ENCODE peak calls at places on chromosomes 3 and 15, in six cellular contexts. H is K562, A is HCT116, O is GM12878, B is HEK293T, Y is HepG2. Z is an unnamed sample.

GRCh38 chr3:174618368-174618767 is 240.8 kb upstream of the NAALADL2 start:
- DNase-seq in A (no peak), H (no peak), O (no peak), Y (no peak), B (no peak), Z (no peak)

GRCh38 chr3:33717616-33717865 is 513 bp downstream of the CLASP2 start:
- DNase-seq in O (no peak), B (peak; percentile 70), A (peak; percentile 49), H (peak; percentile 78), Y (no peak), Z (peak; percentile 73)

GRCh38 chr15:39642011-39642640 is 61.2 kb downstream of the THBS1 start:
- DNase-seq in O (no peak), H (no peak), B (no peak), Y (no peak), A (no peak), Z (no peak)

GRCh38 chr3:178260887-178261286 is 275.3 kb upstream of the KCNMB2 start:
- DNase-seq in O (no peak), Y (no peak), B (no peak), H (peak; percentile 24), A (no peak), Z (no peak)

GRCh38 chr15:81516461-81516860 is 142.4 kb upstream of the TMC3 start:
- DNase-seq in O (no peak), H (no peak), Y (no peak), A (no peak), B (no peak), Z (no peak)

GRCh38 chr3:69444980-69445379 is 59.1 kb upstream of the FRMD4B start:
- DNase-seq in B (peak; percentile 27), Y (no peak), O (no peak), A (no peak), H (no peak), Z (no peak)

GRCh38 chr3:77329161-77329560 is 289.3 kb downstream of the ROBO2 start:
- DNase-seq in O (no peak), A (no peak), B (no peak), Y (no peak), H (no peak), Z (no peak)

GRCh38 chr3:178245385-178245778 is 290.9 kb upstream of the KCNMB2 start:
- DNase-seq in Y (no peak), H (no peak), A (no peak), B (no peak), O (no peak), Z (no peak)

GRCh38 chr3:72181231-72181630 is 396.3 kb upstream of the PROK2 start:
- DNase-seq in O (no peak), H (no peak), A (no peak), B (no peak), Y (no peak), Z (no peak)

GRCh38 chr3:150577854-150578253 is 25.3 kb upstream of the SELENOT start:
- DNase-seq in H (no peak), O (no peak), A (no peak), B (no peak), Y (no peak), Z (no peak)

GRCh38 chr3:108117245-108117644 is 26.4 kb upstream of the CD47 start:
- DNase-seq in A (no peak), B (no peak), H (no peak), O (no peak), Y (no peak), Z (no peak)

GRCh38 chr3:48215876-48216275 is 7.4 kb upstream of the CAMP start:
- DNase-seq in B (no peak), O (no peak), H (no peak), Y (no peak), A (no peak), Z (no peak)

GRCh38 chr15:99387769-99388168 is 136.5 kb downstream of the LRRC28 start:
- DNase-seq in O (no peak), B (no peak), Y (no peak), H (no peak), A (no peak), Z (no peak)

GRCh38 chr15:67543348-67543718 is 830 bp downstream of the MAP2K5 start:
- DNase-seq in B (peak; percentile 29), Y (no peak), O (no peak), A (no peak), H (no peak), Z (peak; percentile 14)

GRCh38 chr3:182241777-182242556 is 530.2 kb downstream of the SOX2 start:
- DNase-seq in Y (peak; percentile 9), A (no peak), H (no peak), B (no peak), O (no peak), Z (no peak)

GRCh38 chr15:40550381-40551037 is 14.3 kb downstream of the CCDC32 start:
- DNase-seq in A (no peak), O (peak; percentile 94), B (no peak), Y (no peak), H (no peak), Z (no peak)

GRCh38 chr3:172641291-172641690 is 69.6 kb downstream of the NCEH1 start:
- DNase-seq in Y (no peak), A (no peak), H (no peak), O (no peak), B (no peak), Z (no peak)

GRCh38 chr15:23074684-23075083 is 35.3 kb upstream of the TUBGCP5 start:
- DNase-seq in A (no peak), O (no peak), B (no peak), Y (no peak), H (no peak), Z (no peak)

DNA sequence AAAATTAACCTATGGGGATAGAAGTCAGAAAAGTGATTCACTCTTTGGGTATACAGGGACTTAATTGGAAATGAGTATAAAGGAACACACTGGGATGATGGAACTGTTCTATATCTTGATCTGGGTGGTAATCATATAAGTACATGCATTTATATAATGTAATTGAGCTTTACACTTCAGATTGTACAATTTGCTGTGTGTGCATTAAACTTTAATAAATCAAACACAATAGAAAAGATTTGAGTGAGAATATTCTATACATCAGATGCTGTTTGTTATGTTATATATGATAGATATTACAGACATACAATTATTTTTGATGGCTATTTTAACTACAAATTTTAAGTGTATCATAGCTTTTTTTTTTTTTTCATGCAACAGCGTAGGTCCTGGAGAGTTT is 860.2 kb upstream of the ARPP21 start:
- DNase-seq in H (no peak), B (no peak), A (no peak), O (no peak), Y (no peak), Z (no peak)
- TF ChIP-seq SP1 in H (no peak), B (no peak), A (no peak), O (no peak), Y (no peak), Z (no peak)

GRCh38 chr15:90866800-90867199 is 1.6 kb upstream of the FURIN start:
- DNase-seq in Y (no peak), H (no peak), B (no peak), O (no peak), A (no peak), Z (no peak)

GRCh38 chr15:90869140-90869541 is 753 bp downstream of the FURIN start:
- DNase-seq in A (no peak), B (no peak), O (no peak), H (no peak), Y (no peak), Z (no peak)

GRCh38 chr15:90869601-90870353 is 1.4 kb downstream of the FURIN start:
- DNase-seq in Y (no peak), O (no peak), A (peak; percentile 85), H (peak; percentile 73), B (no peak), Z (peak; percentile 69)

GRCh38 chr15:90866161-90866715 is 2.1 kb upstream of the FURIN start:
- DNase-seq in O (no peak), B (no peak), H (no peak), A (no peak), Y (no peak), Z (no peak)

DNA sequence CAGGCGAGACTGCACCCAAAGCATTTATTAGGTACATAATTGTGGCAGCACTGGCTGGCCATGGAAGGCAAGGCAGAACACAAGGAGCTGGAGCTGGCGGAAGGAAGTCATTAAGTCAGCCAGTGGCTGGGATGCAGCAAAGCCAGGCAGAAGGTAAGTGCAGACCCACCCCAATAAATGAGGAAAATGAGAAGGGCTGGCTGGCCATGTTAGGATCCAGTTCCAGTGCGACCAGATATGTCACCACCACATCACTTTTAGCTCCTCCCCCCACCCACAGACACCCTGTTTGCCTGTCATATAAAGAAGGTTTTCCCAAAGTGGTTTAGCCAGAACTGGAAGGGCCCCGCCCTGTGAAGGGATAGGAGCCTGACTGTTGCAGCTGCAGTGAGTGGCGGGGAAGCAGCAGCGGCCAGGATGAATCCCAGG is at the start of gene FURIN:
- DNase-seq in O (no peak), A (peak; percentile 59), H (peak; percentile 56), Y (no peak), B (no peak), Z (no peak)
- TF ChIP-seq SP1 in O (no peak), A (no peak), H (no peak), Y (no peak), B (no peak), Z (no peak)

GRCh38 chr15:70104227-70104626 is 6.5 kb upstream of the TLE3 start:
- DNase-seq in Y (no peak), A (no peak), B (no peak), H (no peak), O (no peak), Z (no peak)
- TF ChIP-seq SP1 in Y (no peak), A (no peak), B (no peak), H (no peak), O (no peak), Z (no peak)

GRCh38 chr15:33278816-33279612 is 31.8 kb upstream of the RYR3 start:
- DNase-seq in H (no peak), A (peak; percentile 92), Y (no peak), B (peak; percentile 13), O (no peak), Z (no peak)
- TF ChIP-seq SP1 in H (no peak), A (peak; percentile 55), Y (no peak), B (no peak), O (no peak), Z (no peak)

GRCh38 chr15:69491051-69491505 is 38.5 kb downstream of the RPLP1 start:
- DNase-seq in A (no peak), H (no peak), Y (no peak), O (no peak), B (no peak), Z (no peak)

GRCh38 chr15:69484837-69485236 is 32.2 kb downstream of the RPLP1 start:
- DNase-seq in A (no peak), O (no peak), Y (no peak), H (no peak), B (no peak), Z (no peak)

GRCh38 chr15:69490356-69491050 is 37.9 kb downstream of the RPLP1 start:
- DNase-seq in Y (no peak), A (no peak), H (no peak), O (no peak), B (no peak), Z (no peak)

GRCh38 chr15:69493406-69493805 is 40.8 kb downstream of the RPLP1 start:
- DNase-seq in B (no peak), H (no peak), O (no peak), A (no peak), Y (no peak), Z (no peak)

DNA sequence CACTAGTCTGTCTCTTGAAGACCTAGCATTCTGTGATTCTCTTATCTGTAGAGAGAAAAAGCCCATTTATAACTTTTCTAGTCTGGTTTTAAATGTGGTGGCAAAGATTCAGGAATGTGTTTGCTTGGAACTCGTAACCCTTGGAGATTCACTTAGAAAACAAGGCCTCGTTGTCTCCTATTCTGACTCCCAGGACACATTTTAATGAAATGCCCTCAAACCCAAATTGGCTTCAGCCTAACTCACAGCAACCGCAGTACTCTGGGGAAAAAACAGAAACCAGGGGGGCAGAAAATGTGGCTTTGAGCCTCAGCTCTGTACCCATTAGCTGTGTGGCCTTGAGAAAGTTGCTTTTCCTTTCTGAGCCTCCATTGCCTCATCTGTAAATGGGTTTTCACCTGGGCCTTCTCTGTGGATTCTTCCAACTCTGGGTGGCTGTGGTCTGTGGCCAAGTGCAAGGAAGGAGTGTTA is 36.5 kb downstream of the RPLP1 start:
- DNase-seq in B (no peak), H (no peak), A (no peak), O (no peak), Y (no peak), Z (no peak)
- TF ChIP-seq SP1 in B (no peak), H (no peak), A (no peak), O (no peak), Y (no peak), Z (no peak)

Z was measured in WTC11.